ENCODE peak calls at places on chromosomes 12 and 14, in five cellular contexts. Q, N, L, Y and B are unnamed samples.
A peak's percentile ranks its signal among the peaks of the same experiment; 100 is the strongest.

GRCh38 chr12:63450821-63451220 is 217.5 kb downstream of the DPY19L2 start:
- DNase-seq in Q (no peak), N (no peak), L (no peak), Y (no peak), B (no peak)

GRCh38 chr14:40850191-40850590 is 756.5 kb upstream of the LRFN5 start:
- DNase-seq in Q (no peak), N (no peak), L (no peak), Y (no peak), B (no peak)

GRCh38 chr12:76863811-76864210 is 15.0 kb downstream of the CSRP2 start:
- DNase-seq in Q (no peak), N (no peak), L (no peak), Y (no peak), B (no peak)

GRCh38 chr12:124352839-124353238 is 57.9 kb downstream of the RFLNA start:
- DNase-seq in Q (no peak), N (no peak), L (peak; percentile 43), Y (no peak), B (peak; percentile 73)

GRCh38 chr14:98954347-98955000 is 317.5 kb downstream of the BCL11B start:
- DNase-seq in Q (no peak), N (no peak), L (no peak), Y (no peak), B (no peak)

GRCh38 chr12:20350495-20350894 is 17.8 kb upstream of the PDE3A start:
- DNase-seq in Q (no peak), N (no peak), L (no peak), Y (no peak), B (no peak)

GRCh38 chr12:66048218-66048842 is 82.2 kb downstream of the LLPH start:
- DNase-seq in Q (no peak), N (no peak), L (no peak), Y (no peak), B (peak; percentile 44)

GRCh38 chr12:46367351-46368029 is 5.1 kb downstream of the SLC38A2 start:
- DNase-seq in Q (no peak), N (no peak), L (no peak), Y (no peak), B (no peak)

GRCh38 chr12:130651188-130651587 is 64.9 kb downstream of the RIMBP2 start:
- DNase-seq in Q (no peak), N (no peak), L (no peak), Y (no peak), B (no peak)

GRCh38 chr12:71161575-71161974 is 3.8 kb upstream of the TSPAN8 start:
- DNase-seq in Q (no peak), N (no peak), L (no peak), Y (no peak), B (no peak)

GRCh38 chr12:31950492-31950891 is 8.7 kb upstream of the RESF1 start:
- DNase-seq in Q (no peak), N (no peak), L (no peak), Y (no peak), B (no peak)

GRCh38 chr14:36019126-36019525 is 157.4 kb downstream of the PTCSC3 start:
- DNase-seq in Q (no peak), N (no peak), L (no peak), Y (no peak), B (no peak)

GRCh38 chr12:13208533-13209278 is 12.2 kb downstream of the EMP1 start:
- DNase-seq in Q (no peak), N (no peak), L (no peak), Y (no peak), B (no peak)

GRCh38 chr14:74580275-74580672 is 31.8 kb downstream of the LTBP2 start:
- DNase-seq in Q (no peak), N (no peak), L (no peak), Y (no peak), B (no peak)

GRCh38 chr14:49768301-49769121 is 558 bp downstream of the KLHDC2 start:
- DNase-seq in Q (peak; percentile 4), N (peak; percentile 50), L (peak; percentile 62), Y (peak; percentile 25), B (peak; percentile 70)

GRCh38 chr14:81738946-81739659 is 205.4 kb upstream of the SEL1L start:
- DNase-seq in Q (no peak), N (no peak), L (no peak), Y (no peak), B (no peak)

GRCh38 chr12:13661005-13661887 is 320.2 kb downstream of the GRIN2B start:
- DNase-seq in Q (no peak), N (peak; percentile 25), L (peak; percentile 36), Y (no peak), B (peak; percentile 67)

GRCh38 chr14:50340945-50341344 is 28.8 kb downstream of the DMAC2L start:
- DNase-seq in Q (no peak), N (no peak), L (no peak), Y (no peak), B (no peak)

GRCh38 chr12:82635263-82635662 is 51.4 kb upstream of the TMTC2 start:
- DNase-seq in Q (no peak), N (no peak), L (no peak), Y (no peak), B (no peak)

GRCh38 chr12:49664591-49665146 is 41.3 kb downstream of the PRPF40B start:
- DNase-seq in Q (no peak), N (peak; percentile 73), L (no peak), Y (no peak), B (no peak)

GRCh38 chr14:102558566-102558965 is 33.9 kb upstream of the RCOR1 start:
- DNase-seq in Q (no peak), N (no peak), L (no peak), Y (no peak), B (no peak)

GRCh38 chr12:31583878-31584277 is 7.1 kb downstream of the DENND5B start:
- DNase-seq in Q (no peak), N (no peak), L (no peak), Y (no peak), B (no peak)

GRCh38 chr14:55347040-55347439 is 64.6 kb downstream of the ATG14 start:
- DNase-seq in Q (no peak), N (no peak), L (no peak), Y (no peak), B (no peak)

GRCh38 chr12:77845831-77846230 is 15.1 kb downstream of the NAV3 start:
- DNase-seq in Q (no peak), N (no peak), L (no peak), Y (no peak), B (no peak)

GRCh38 chr12:110279561-110279960 is 1.5 kb upstream of the ATP2A2 start:
- DNase-seq in Q (no peak), N (no peak), L (no peak), Y (no peak), B (no peak)

GRCh38 chr12:31853520-31853919 is 105.7 kb upstream of the RESF1 start:
- DNase-seq in Q (no peak), N (no peak), L (no peak), Y (no peak), B (no peak)

GRCh38 chr12:92528586-92528985 is 174.2 kb upstream of the PLEKHG7 start:
- DNase-seq in Q (no peak), N (no peak), L (no peak), Y (no peak), B (no peak)

GRCh38 chr12:102114212-102114611 is 5.7 kb downstream of the NUP37 start:
- DNase-seq in Q (no peak), N (no peak), L (no peak), Y (no peak), B (no peak)

GRCh38 chr12:113837059-113837458 is 129.1 kb downstream of the RBM19 start:
- DNase-seq in Q (no peak), N (no peak), L (no peak), Y (no peak), B (no peak)

GRCh38 chr12:124938606-124939427 is 24.4 kb upstream of the UBC start:
- DNase-seq in Q (peak; percentile 28), N (peak; percentile 64), L (peak; percentile 54), Y (no peak), B (peak; percentile 74)

GRCh38 chr12:118058881-118059644 is 1.9 kb downstream of the WSB2 start:
- DNase-seq in Q (no peak), N (no peak), L (no peak), Y (no peak), B (no peak)

GRCh38 chr12:95371571-95371970 is 102.4 kb upstream of the METAP2 start:
- DNase-seq in Q (no peak), N (no peak), L (no peak), Y (no peak), B (no peak)

GRCh38 chr12:49294086-49294803 is 702 bp upstream of the PRPH start:
- DNase-seq in Q (no peak), N (no peak), L (no peak), Y (no peak), B (no peak)

GRCh38 chr14:94971750-94972149 is 185.6 kb downstream of the DICER1 start:
- DNase-seq in Q (no peak), N (peak; percentile 31), L (no peak), Y (no peak), B (no peak)

GRCh38 chr14:23140389-23140788 is 21.3 kb upstream of the CEBPE start:
- DNase-seq in Q (no peak), N (no peak), L (no peak), Y (no peak), B (no peak)

GRCh38 chr12:78473136-78473535 is 391.4 kb upstream of the SYT1 start:
- DNase-seq in Q (no peak), N (no peak), L (no peak), Y (no peak), B (no peak)

GRCh38 chr12:132322206-132323132 is 6.9 kb downstream of the GALNT9 start:
- DNase-seq in Q (no peak), N (no peak), L (no peak), Y (no peak), B (no peak)
- H3K27me3 ChIP-seq in Q (no peaks in the 10 kb centered on the region), N (peaks cover 12% of the 10 kb centered on the region), L (peaks cover 5% of the 10 kb centered on the region), Y (peaks cover 18% of the 10 kb centered on the region), B (no peaks in the 10 kb centered on the region)

GRCh38 chr14:100275214-100275613 is 31.0 kb downstream of the SLC25A29 start:
- DNase-seq in Q (no peak), N (no peak), L (no peak), Y (no peak), B (no peak)
- H3K4me1 ChIP-seq in Q (peaks cover 11% of the 10 kb centered on the region), N (peaks cover 28% of the 10 kb centered on the region), L (peaks cover 8% of the 10 kb centered on the region), Y (peaks cover 6% of the 10 kb centered on the region), B (peaks cover 7% of the 10 kb centered on the region)

DNA sequence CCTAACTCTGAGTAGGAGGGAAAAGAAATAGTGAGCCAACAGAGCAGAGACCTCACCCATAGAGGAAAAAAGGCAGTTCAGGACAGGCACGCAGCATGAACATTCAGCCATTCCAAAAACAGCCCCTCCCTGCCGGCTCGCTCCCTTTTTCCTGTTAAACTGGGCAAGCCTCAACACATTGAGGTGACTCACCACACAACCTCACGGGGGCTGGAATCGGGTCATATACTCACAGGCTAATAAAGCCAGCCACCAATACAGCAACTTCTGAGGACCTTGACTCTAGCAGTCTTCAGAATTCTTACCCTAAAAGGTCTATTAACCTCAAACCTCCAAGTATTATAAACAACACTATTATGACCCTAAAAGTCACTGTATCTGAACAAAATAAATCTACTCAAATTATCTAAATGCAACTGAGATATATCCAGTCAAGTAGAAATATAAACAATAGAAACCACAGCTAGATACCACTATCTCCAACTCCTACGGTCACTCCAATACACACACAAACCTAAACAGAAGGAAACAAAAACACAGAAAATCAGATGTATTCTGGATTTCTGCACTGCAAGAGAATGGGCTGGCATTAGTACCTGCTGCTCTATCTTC is 6.3 kb downstream of the YBX3 start:
- DNase-seq in Q (peak; percentile 79), N (peak; percentile 82), L (peak; percentile 68), Y (no peak), B (peak; percentile 79)
- H3K4me3 ChIP-seq in Q (peak overlapping the region; percentile 23), N (peak overlapping the region; percentile 25), L (no peak overlapping the region), Y (peak overlapping the region; percentile 97), B (no peak overlapping the region)

DNA sequence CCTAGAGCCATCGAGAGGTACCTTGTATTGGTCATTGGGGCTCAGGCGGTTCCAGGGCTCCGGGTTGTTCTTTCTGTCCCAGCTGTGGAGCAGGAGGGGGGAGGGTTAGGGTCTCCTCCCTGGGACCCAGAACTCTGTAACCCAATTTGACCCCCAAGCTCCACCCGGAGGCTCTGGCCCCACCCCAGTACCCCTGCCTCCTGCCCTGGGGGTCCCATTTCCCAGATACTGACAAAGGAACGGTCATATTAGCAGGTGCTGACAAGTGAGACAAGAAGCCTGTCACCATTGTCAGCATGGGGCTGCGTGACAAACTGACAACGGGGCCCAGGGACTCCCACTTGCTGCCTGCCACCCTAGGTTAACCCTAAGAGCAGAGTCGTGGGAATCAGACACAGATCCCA is 6.2 kb downstream of the SHMT2 start:
- DNase-seq in Q (no peak), N (no peak), L (no peak), Y (no peak), B (no peak)
- H3K27me3 ChIP-seq in Q (peaks cover 5% of the 10 kb centered on the region), N (peaks cover 25% of the 10 kb centered on the region), L (peaks cover 4% of the 10 kb centered on the region), Y (peaks cover 20% of the 10 kb centered on the region), B (peaks cover 4% of the 10 kb centered on the region)